ENCODE peak calls at places on chromosomes 6 and 20, in nine cellular contexts. One of them, this sample, is unnamed.

GRCh38 chr6:42505377-42505702 is 53.6 kb upstream of the TRERF1 start:
- DNase-seq in hepatocyte: no peak
- DNase-seq in heart right ventricle: no peak
- DNase-seq in spleen: no peak
- DNase-seq in left ventricle myocardium inferior: no peak
- DNase-seq in right atrium auricular region: no peak
- DNase-seq in right cardiac atrium: no peak
- DNase-seq in substantia nigra: no peak
- DNase-seq in aorta: no peak
- DNase-seq in this sample: no peak

GRCh38 chr6:40286027-40286426 is 301.1 kb downstream of the LRFN2 start:
- DNase-seq in left ventricle myocardium inferior: no peak
- DNase-seq in aorta: no peak
- DNase-seq in substantia nigra: no peak
- DNase-seq in heart right ventricle: no peak
- DNase-seq in right atrium auricular region: no peak
- DNase-seq in hepatocyte: no peak
- DNase-seq in spleen: no peak
- DNase-seq in right cardiac atrium: no peak
- DNase-seq in this sample: no peak

GRCh38 chr20:20493701-20494100 is 125.8 kb downstream of the INSM1 start:
- DNase-seq in hepatocyte: no peak
- DNase-seq in aorta: no peak
- DNase-seq in right atrium auricular region: no peak
- DNase-seq in heart right ventricle: no peak
- DNase-seq in substantia nigra: no peak
- DNase-seq in right cardiac atrium: no peak
- DNase-seq in spleen: no peak
- DNase-seq in left ventricle myocardium inferior: no peak
- DNase-seq in this sample: no peak

GRCh38 chr6:109713097-109713496 is 22.0 kb downstream of the FIG4 start:
- DNase-seq in left ventricle myocardium inferior: no peak
- DNase-seq in right atrium auricular region: no peak
- DNase-seq in spleen: peak
- DNase-seq in aorta: no peak
- DNase-seq in substantia nigra: no peak
- DNase-seq in right cardiac atrium: no peak
- DNase-seq in heart right ventricle: no peak
- DNase-seq in hepatocyte: no peak
- DNase-seq in this sample: no peak

GRCh38 chr6:16352258-16352635 is 113.9 kb downstream of the GMPR start:
- DNase-seq in right atrium auricular region: no peak
- DNase-seq in heart right ventricle: no peak
- DNase-seq in aorta: no peak
- DNase-seq in substantia nigra: no peak
- DNase-seq in hepatocyte: no peak
- DNase-seq in left ventricle myocardium inferior: no peak
- DNase-seq in spleen: no peak
- DNase-seq in right cardiac atrium: no peak
- DNase-seq in this sample: no peak

GRCh38 chr20:58294497-58295455 is 14.7 kb upstream of the RAB22A start:
- DNase-seq in right atrium auricular region: no peak
- DNase-seq in substantia nigra: no peak
- DNase-seq in aorta: no peak
- DNase-seq in hepatocyte: no peak
- DNase-seq in right cardiac atrium: no peak
- DNase-seq in heart right ventricle: no peak
- DNase-seq in left ventricle myocardium inferior: no peak
- DNase-seq in spleen: no peak
- DNase-seq in this sample: no peak

GRCh38 chr20:60187683-60188082 is 229.5 kb downstream of the CDH26 start:
- DNase-seq in right atrium auricular region: no peak
- DNase-seq in spleen: no peak
- DNase-seq in right cardiac atrium: no peak
- DNase-seq in substantia nigra: no peak
- DNase-seq in aorta: no peak
- DNase-seq in left ventricle myocardium inferior: no peak
- DNase-seq in heart right ventricle: no peak
- DNase-seq in hepatocyte: no peak
- DNase-seq in this sample: no peak

GRCh38 chr6:159989882-159990480 is 21.1 kb downstream of the IGF2R start:
- DNase-seq in spleen: no peak
- DNase-seq in right atrium auricular region: no peak
- DNase-seq in heart right ventricle: no peak
- DNase-seq in substantia nigra: no peak
- DNase-seq in left ventricle myocardium inferior: no peak
- DNase-seq in aorta: no peak
- DNase-seq in hepatocyte: no peak
- DNase-seq in right cardiac atrium: no peak
- DNase-seq in this sample: no peak

GRCh38 chr6:158808918-158809678 is 10.1 kb downstream of the EZR start:
- DNase-seq in substantia nigra: no peak
- DNase-seq in spleen: no peak
- DNase-seq in hepatocyte: no peak
- DNase-seq in right cardiac atrium: no peak
- DNase-seq in aorta: no peak
- DNase-seq in right atrium auricular region: no peak
- DNase-seq in heart right ventricle: no peak
- DNase-seq in left ventricle myocardium inferior: no peak
- DNase-seq in this sample: no peak

GRCh38 chr6:148265058-148265457 is 77.6 kb upstream of the SASH1 start:
- DNase-seq in hepatocyte: no peak
- DNase-seq in right cardiac atrium: no peak
- DNase-seq in aorta: no peak
- DNase-seq in substantia nigra: no peak
- DNase-seq in left ventricle myocardium inferior: no peak
- DNase-seq in heart right ventricle: no peak
- DNase-seq in right atrium auricular region: no peak
- DNase-seq in spleen: no peak
- DNase-seq in this sample: no peak

GRCh38 chr6:165858571-165858970 is 195.5 kb upstream of the PDE10A start:
- DNase-seq in right atrium auricular region: no peak
- DNase-seq in heart right ventricle: no peak
- DNase-seq in left ventricle myocardium inferior: no peak
- DNase-seq in substantia nigra: no peak
- DNase-seq in hepatocyte: no peak
- DNase-seq in spleen: no peak
- DNase-seq in aorta: no peak
- DNase-seq in right cardiac atrium: no peak
- DNase-seq in this sample: no peak

GRCh38 chr6:158793432-158793831 is 25.7 kb downstream of the EZR start:
- DNase-seq in right cardiac atrium: no peak
- DNase-seq in right atrium auricular region: no peak
- DNase-seq in heart right ventricle: no peak
- DNase-seq in substantia nigra: no peak
- DNase-seq in hepatocyte: peak
- DNase-seq in left ventricle myocardium inferior: no peak
- DNase-seq in spleen: no peak
- DNase-seq in aorta: no peak
- DNase-seq in this sample: no peak

GRCh38 chr6:14117158-14118090 is at the start of gene CD83:
- DNase-seq in heart right ventricle: peak
- DNase-seq in substantia nigra: peak
- DNase-seq in hepatocyte: peak
- DNase-seq in spleen: peak
- DNase-seq in right atrium auricular region: no peak
- DNase-seq in aorta: peak
- DNase-seq in right cardiac atrium: peak
- DNase-seq in left ventricle myocardium inferior: peak
- DNase-seq in this sample: no peak

GRCh38 chr20:24480523-24480922 is 11.1 kb downstream of the SYNDIG1 start:
- DNase-seq in heart right ventricle: no peak
- DNase-seq in substantia nigra: no peak
- DNase-seq in right atrium auricular region: no peak
- DNase-seq in hepatocyte: no peak
- DNase-seq in right cardiac atrium: no peak
- DNase-seq in left ventricle myocardium inferior: no peak
- DNase-seq in aorta: no peak
- DNase-seq in spleen: no peak
- DNase-seq in this sample: no peak

GRCh38 chr6:2913621-2914317 is 10.7 kb upstream of the SERPINB9 start:
- DNase-seq in right atrium auricular region: peak
- DNase-seq in right cardiac atrium: no peak
- DNase-seq in left ventricle myocardium inferior: no peak
- DNase-seq in hepatocyte: no peak
- DNase-seq in heart right ventricle: no peak
- DNase-seq in aorta: no peak
- DNase-seq in substantia nigra: no peak
- DNase-seq in spleen: no peak
- DNase-seq in this sample: no peak

GRCh38 chr20:13333036-13333435 is 112.0 kb downstream of the ISM1 start:
- DNase-seq in substantia nigra: no peak
- DNase-seq in right atrium auricular region: no peak
- DNase-seq in spleen: no peak
- DNase-seq in heart right ventricle: no peak
- DNase-seq in aorta: no peak
- DNase-seq in left ventricle myocardium inferior: no peak
- DNase-seq in hepatocyte: no peak
- DNase-seq in right cardiac atrium: no peak
- DNase-seq in this sample: no peak

GRCh38 chr6:43287717-43288679 is 10.1 kb upstream of the SLC22A7 start:
- DNase-seq in right cardiac atrium: no peak
- DNase-seq in right atrium auricular region: no peak
- DNase-seq in hepatocyte: no peak
- DNase-seq in heart right ventricle: no peak
- DNase-seq in substantia nigra: no peak
- DNase-seq in spleen: peak
- DNase-seq in aorta: no peak
- DNase-seq in left ventricle myocardium inferior: no peak
- DNase-seq in this sample: no peak

GRCh38 chr6:163620670-163621330 is 206.3 kb downstream of the QKI start:
- DNase-seq in hepatocyte: no peak
- DNase-seq in substantia nigra: no peak
- DNase-seq in right atrium auricular region: no peak
- DNase-seq in aorta: no peak
- DNase-seq in heart right ventricle: no peak
- DNase-seq in spleen: no peak
- DNase-seq in right cardiac atrium: no peak
- DNase-seq in left ventricle myocardium inferior: no peak
- DNase-seq in this sample: no peak

GRCh38 chr6:21587925-21588811 is 5.4 kb upstream of the SOX4 start:
- DNase-seq in spleen: peak
- DNase-seq in right cardiac atrium: peak
- DNase-seq in aorta: peak
- DNase-seq in left ventricle myocardium inferior: peak
- DNase-seq in hepatocyte: peak
- DNase-seq in heart right ventricle: peak
- DNase-seq in substantia nigra: peak
- DNase-seq in right atrium auricular region: no peak
- DNase-seq in this sample: no peak

GRCh38 chr6:88048556-88048955 is 915 bp downstream of the SPACA1 start:
- DNase-seq in substantia nigra: no peak
- DNase-seq in right cardiac atrium: no peak
- DNase-seq in right atrium auricular region: no peak
- DNase-seq in hepatocyte: peak
- DNase-seq in left ventricle myocardium inferior: no peak
- DNase-seq in aorta: no peak
- DNase-seq in heart right ventricle: no peak
- DNase-seq in spleen: no peak
- DNase-seq in this sample: no peak

GRCh38 chr6:79821859-79822258 is 125.5 kb downstream of the ELOVL4 start:
- DNase-seq in hepatocyte: peak
- DNase-seq in heart right ventricle: no peak
- DNase-seq in spleen: no peak
- DNase-seq in right cardiac atrium: no peak
- DNase-seq in substantia nigra: no peak
- DNase-seq in right atrium auricular region: no peak
- DNase-seq in aorta: no peak
- DNase-seq in left ventricle myocardium inferior: no peak
- DNase-seq in this sample: no peak

GRCh38 chr20:31559704-31560093 is 45.4 kb upstream of the ID1 start:
- DNase-seq in aorta: no peak
- DNase-seq in heart right ventricle: no peak
- DNase-seq in hepatocyte: no peak
- DNase-seq in left ventricle myocardium inferior: no peak
- DNase-seq in right cardiac atrium: no peak
- DNase-seq in spleen: no peak
- DNase-seq in substantia nigra: no peak
- DNase-seq in right atrium auricular region: no peak
- DNase-seq in this sample: no peak

GRCh38 chr20:62856931-62857619 is 4.5 kb downstream of the TCFL5 start:
- DNase-seq in substantia nigra: no peak
- DNase-seq in hepatocyte: no peak
- DNase-seq in right atrium auricular region: no peak
- DNase-seq in aorta: peak
- DNase-seq in right cardiac atrium: no peak
- DNase-seq in heart right ventricle: no peak
- DNase-seq in left ventricle myocardium inferior: no peak
- DNase-seq in spleen: no peak
- DNase-seq in this sample: peak
- H3K27ac ChIP-seq in substantia nigra: no peak
- H3K27ac ChIP-seq in hepatocyte: peak
- H3K27ac ChIP-seq in right atrium auricular region: no peak
- H3K27ac ChIP-seq in aorta: no peak
- H3K27ac ChIP-seq in right cardiac atrium: no peak
- H3K27ac ChIP-seq in heart right ventricle: no peak
- H3K27ac ChIP-seq in left ventricle myocardium inferior: no peak
- H3K27ac ChIP-seq in spleen: no peak
- H3K27ac ChIP-seq in this sample: peak

GRCh38 chr20:49853640-49854039 is 41.0 kb downstream of the SLC9A8 start:
- DNase-seq in aorta: no peak
- DNase-seq in heart right ventricle: no peak
- DNase-seq in hepatocyte: peak
- DNase-seq in substantia nigra: no peak
- DNase-seq in right atrium auricular region: no peak
- DNase-seq in right cardiac atrium: no peak
- DNase-seq in spleen: no peak
- DNase-seq in left ventricle myocardium inferior: no peak
- DNase-seq in this sample: no peak
- H3K27ac ChIP-seq in aorta: no peak
- H3K27ac ChIP-seq in heart right ventricle: no peak
- H3K27ac ChIP-seq in hepatocyte: no peak
- H3K27ac ChIP-seq in substantia nigra: no peak
- H3K27ac ChIP-seq in right atrium auricular region: no peak
- H3K27ac ChIP-seq in right cardiac atrium: no peak
- H3K27ac ChIP-seq in spleen: no peak
- H3K27ac ChIP-seq in left ventricle myocardium inferior: no peak
- H3K27ac ChIP-seq in this sample: peak

GRCh38 chr6:22827760-22828159 is 258.4 kb downstream of the HDGFL1 start:
- DNase-seq in spleen: no peak
- DNase-seq in aorta: no peak
- DNase-seq in substantia nigra: no peak
- DNase-seq in hepatocyte: peak
- DNase-seq in left ventricle myocardium inferior: no peak
- DNase-seq in heart right ventricle: no peak
- DNase-seq in right atrium auricular region: no peak
- DNase-seq in right cardiac atrium: no peak
- DNase-seq in this sample: no peak
- H3K27ac ChIP-seq in spleen: no peak
- H3K27ac ChIP-seq in aorta: peak
- H3K27ac ChIP-seq in substantia nigra: no peak
- H3K27ac ChIP-seq in hepatocyte: peak
- H3K27ac ChIP-seq in left ventricle myocardium inferior: peak
- H3K27ac ChIP-seq in heart right ventricle: peak
- H3K27ac ChIP-seq in right atrium auricular region: peak
- H3K27ac ChIP-seq in right cardiac atrium: no peak
- H3K27ac ChIP-seq in this sample: peak

DNA sequence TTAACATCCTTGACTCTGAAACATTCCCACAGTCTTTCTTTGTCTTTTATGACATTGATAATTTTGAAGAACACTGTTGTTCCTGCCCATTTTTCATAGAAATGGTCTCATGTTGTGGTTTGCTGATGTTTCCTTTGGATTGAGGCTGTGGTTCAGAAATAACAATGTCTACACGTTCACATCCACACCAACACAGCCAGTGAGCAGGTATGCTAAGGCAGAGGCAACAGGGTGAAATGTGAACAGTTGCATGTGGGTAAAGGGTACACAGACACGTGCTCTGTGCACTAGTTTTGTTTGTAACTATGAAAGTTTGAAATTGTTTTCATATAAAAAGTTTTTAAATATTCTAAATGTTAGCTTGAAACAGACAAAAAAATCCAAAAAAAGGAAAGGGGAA is 78.4 kb downstream of the GINS1 start:
- DNase-seq in substantia nigra: no peak
- DNase-seq in right atrium auricular region: no peak
- DNase-seq in spleen: no peak
- DNase-seq in right cardiac atrium: no peak
- DNase-seq in heart right ventricle: no peak
- DNase-seq in hepatocyte: no peak
- DNase-seq in left ventricle myocardium inferior: no peak
- DNase-seq in aorta: no peak
- DNase-seq in this sample: no peak
- H3K27ac ChIP-seq in substantia nigra: no peak
- H3K27ac ChIP-seq in right atrium auricular region: no peak
- H3K27ac ChIP-seq in spleen: no peak
- H3K27ac ChIP-seq in right cardiac atrium: no peak
- H3K27ac ChIP-seq in heart right ventricle: no peak
- H3K27ac ChIP-seq in hepatocyte: no peak
- H3K27ac ChIP-seq in left ventricle myocardium inferior: no peak
- H3K27ac ChIP-seq in aorta: no peak
- H3K27ac ChIP-seq in this sample: no peak